ENCODE peak calls at places on chromosome 16, in ten cellular contexts. One of them, this sample, is unnamed.

GRCh38 chr16:46857261-46857962 is 26.4 kb upstream of the C16orf87 start:
- DNase-seq in psoas muscle: no peak
- DNase-seq in ascending aorta: no peak
- DNase-seq in K562: peak; percentile 31
- DNase-seq in breast epithelium: no peak
- DNase-seq in brain microvascular endothelial cell: peak; percentile 48
- DNase-seq in heart right ventricle: no peak
- DNase-seq in uterus: no peak
- DNase-seq in testis: peak; percentile 23
- DNase-seq in PC-3: peak; percentile 44
- DNase-seq in this sample: no peak

GRCh38 chr16:89759742-89760366 is 38.5 kb downstream of the ZNF276 start:
- DNase-seq in psoas muscle: no peak
- DNase-seq in ascending aorta: no peak
- DNase-seq in K562: no peak
- DNase-seq in breast epithelium: no peak
- DNase-seq in brain microvascular endothelial cell: no peak
- DNase-seq in heart right ventricle: no peak
- DNase-seq in uterus: no peak
- DNase-seq in testis: no peak
- DNase-seq in PC-3: no peak
- DNase-seq in this sample: no peak

GRCh38 chr16:89811321-89811720 is 5.1 kb downstream of the FANCA start:
- DNase-seq in psoas muscle: no peak
- DNase-seq in ascending aorta: no peak
- DNase-seq in K562: no peak
- DNase-seq in breast epithelium: no peak
- DNase-seq in brain microvascular endothelial cell: no peak
- DNase-seq in heart right ventricle: no peak
- DNase-seq in uterus: no peak
- DNase-seq in testis: no peak
- DNase-seq in PC-3: no peak
- DNase-seq in this sample: no peak

GRCh38 chr16:19810817-19811731 is 73.6 kb downstream of the GPRC5B start:
- DNase-seq in psoas muscle: no peak
- DNase-seq in ascending aorta: no peak
- DNase-seq in K562: no peak
- DNase-seq in breast epithelium: no peak
- DNase-seq in brain microvascular endothelial cell: peak; percentile 94
- DNase-seq in heart right ventricle: no peak
- DNase-seq in uterus: no peak
- DNase-seq in testis: no peak
- DNase-seq in PC-3: peak; percentile 82
- DNase-seq in this sample: no peak

GRCh38 chr16:12203780-12204351 is 227.3 kb downstream of the SNX29 start:
- DNase-seq in psoas muscle: no peak
- DNase-seq in ascending aorta: no peak
- DNase-seq in K562: no peak
- DNase-seq in breast epithelium: no peak
- DNase-seq in brain microvascular endothelial cell: no peak
- DNase-seq in heart right ventricle: no peak
- DNase-seq in uterus: no peak
- DNase-seq in testis: peak; percentile 29
- DNase-seq in PC-3: no peak
- DNase-seq in this sample: no peak

GRCh38 chr16:70520612-70521297 is 2.6 kb downstream of the COG4 start:
- DNase-seq in psoas muscle: no peak
- DNase-seq in ascending aorta: no peak
- DNase-seq in K562: no peak
- DNase-seq in breast epithelium: no peak
- DNase-seq in brain microvascular endothelial cell: peak; percentile 52
- DNase-seq in heart right ventricle: no peak
- DNase-seq in uterus: no peak
- DNase-seq in testis: no peak
- DNase-seq in PC-3: peak; percentile 64
- DNase-seq in this sample: peak; percentile 50

GRCh38 chr16:84924339-84925091 is 86.8 kb downstream of the ZDHHC7 start:
- DNase-seq in psoas muscle: peak; percentile 60
- DNase-seq in ascending aorta: no peak
- DNase-seq in K562: peak; percentile 65
- DNase-seq in breast epithelium: no peak
- DNase-seq in brain microvascular endothelial cell: no peak
- DNase-seq in heart right ventricle: peak; percentile 74
- DNase-seq in uterus: peak; percentile 90
- DNase-seq in testis: peak; percentile 83
- DNase-seq in PC-3: no peak
- DNase-seq in this sample: no peak

GRCh38 chr16:77207029-77207428 is 7.8 kb downstream of the SYCE1L start:
- DNase-seq in psoas muscle: no peak
- DNase-seq in ascending aorta: no peak
- DNase-seq in K562: no peak
- DNase-seq in breast epithelium: no peak
- DNase-seq in brain microvascular endothelial cell: no peak
- DNase-seq in heart right ventricle: no peak
- DNase-seq in uterus: no peak
- DNase-seq in testis: no peak
- DNase-seq in PC-3: no peak
- DNase-seq in this sample: no peak

GRCh38 chr16:17367034-17367433 is 103.7 kb downstream of the XYLT1 start:
- DNase-seq in psoas muscle: no peak
- DNase-seq in ascending aorta: no peak
- DNase-seq in K562: no peak
- DNase-seq in breast epithelium: no peak
- DNase-seq in brain microvascular endothelial cell: no peak
- DNase-seq in heart right ventricle: no peak
- DNase-seq in uterus: no peak
- DNase-seq in testis: no peak
- DNase-seq in PC-3: no peak
- DNase-seq in this sample: no peak

GRCh38 chr16:50246299-50247122 is 19.8 kb upstream of the ADCY7 start:
- DNase-seq in psoas muscle: no peak
- DNase-seq in ascending aorta: no peak
- DNase-seq in K562: no peak
- DNase-seq in breast epithelium: no peak
- DNase-seq in brain microvascular endothelial cell: no peak
- DNase-seq in heart right ventricle: no peak
- DNase-seq in uterus: no peak
- DNase-seq in testis: no peak
- DNase-seq in PC-3: no peak
- DNase-seq in this sample: no peak

GRCh38 chr16:55323637-55324490 is at the start of gene IRX6:
- DNase-seq in psoas muscle: peak; percentile 78
- DNase-seq in ascending aorta: no peak
- DNase-seq in K562: peak; percentile 45
- DNase-seq in breast epithelium: no peak
- DNase-seq in brain microvascular endothelial cell: no peak
- DNase-seq in heart right ventricle: peak; percentile 71
- DNase-seq in uterus: no peak
- DNase-seq in testis: peak; percentile 89
- DNase-seq in PC-3: no peak
- DNase-seq in this sample: no peak

GRCh38 chr16:55326261-55326802 is 2.3 kb downstream of the IRX6 start:
- DNase-seq in psoas muscle: no peak
- DNase-seq in ascending aorta: no peak
- DNase-seq in K562: no peak
- DNase-seq in breast epithelium: no peak
- DNase-seq in brain microvascular endothelial cell: no peak
- DNase-seq in heart right ventricle: no peak
- DNase-seq in uterus: no peak
- DNase-seq in testis: no peak
- DNase-seq in PC-3: no peak
- DNase-seq in this sample: no peak

GRCh38 chr16:55322327-55322726 is 1.7 kb upstream of the IRX6 start:
- DNase-seq in psoas muscle: no peak
- DNase-seq in ascending aorta: no peak
- DNase-seq in K562: no peak
- DNase-seq in breast epithelium: no peak
- DNase-seq in brain microvascular endothelial cell: no peak
- DNase-seq in heart right ventricle: no peak
- DNase-seq in uterus: no peak
- DNase-seq in testis: no peak
- DNase-seq in PC-3: no peak
- DNase-seq in this sample: no peak

GRCh38 chr16:55325458-55326109 is 1.6 kb downstream of the IRX6 start:
- DNase-seq in psoas muscle: no peak
- DNase-seq in ascending aorta: no peak
- DNase-seq in K562: no peak
- DNase-seq in breast epithelium: no peak
- DNase-seq in brain microvascular endothelial cell: no peak
- DNase-seq in heart right ventricle: no peak
- DNase-seq in uterus: no peak
- DNase-seq in testis: no peak
- DNase-seq in PC-3: no peak
- DNase-seq in this sample: no peak

DNA sequence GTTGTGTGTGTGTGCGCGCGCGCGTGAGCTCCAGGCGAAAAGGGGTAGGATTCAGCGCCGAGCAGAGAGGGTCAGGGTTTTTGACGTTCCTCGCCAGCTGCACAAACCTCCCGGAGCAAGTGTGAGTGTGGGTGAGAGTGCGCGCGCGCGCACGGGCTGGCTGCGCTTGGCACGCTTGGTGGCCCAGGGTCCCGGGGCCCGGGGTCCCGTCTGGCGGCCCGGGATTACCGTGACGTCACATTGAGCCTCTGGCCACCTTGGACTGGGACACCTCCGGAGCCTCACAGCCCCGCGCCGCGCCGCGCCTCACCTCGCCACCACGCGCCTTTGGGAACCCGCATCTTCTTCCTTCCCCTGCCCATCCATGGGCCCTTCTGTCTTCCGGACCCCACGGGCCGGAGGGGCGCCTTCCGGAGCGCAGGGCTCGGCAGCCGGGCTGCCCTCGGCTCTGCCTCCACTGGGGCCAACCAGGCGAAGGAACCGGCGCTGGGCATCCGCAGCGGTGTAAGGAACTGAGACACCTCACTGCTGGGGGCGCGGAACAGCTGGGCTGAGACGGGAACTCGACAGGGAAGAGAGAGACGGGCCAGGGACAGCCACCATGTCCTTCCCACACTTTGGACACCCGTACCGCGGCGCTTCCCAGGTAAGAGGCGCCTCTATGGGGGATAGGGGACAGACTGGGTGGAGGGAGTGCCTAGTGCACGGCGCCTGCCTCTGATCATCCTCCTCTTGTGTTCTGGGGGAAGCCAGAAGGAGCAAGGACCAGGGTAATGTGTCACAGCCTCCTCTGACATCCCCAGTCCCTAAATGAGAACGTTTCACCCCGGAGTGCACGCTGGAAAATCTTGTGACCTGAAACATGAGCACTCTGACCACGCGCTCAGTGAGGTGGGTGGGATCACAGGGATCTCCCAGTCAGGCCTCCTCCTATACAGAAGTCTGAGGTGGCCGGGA is 766 bp downstream of the IRX6 start:
- DNase-seq in psoas muscle: no peak
- DNase-seq in ascending aorta: no peak
- DNase-seq in K562: no peak
- DNase-seq in breast epithelium: no peak
- DNase-seq in brain microvascular endothelial cell: no peak
- DNase-seq in heart right ventricle: peak; percentile 56
- DNase-seq in uterus: no peak
- DNase-seq in testis: no peak
- DNase-seq in PC-3: no peak
- DNase-seq in this sample: no peak
- H3K4me3 ChIP-seq in psoas muscle: peak overlapping the region; percentile 61
- H3K4me3 ChIP-seq in ascending aorta: no peak overlapping the region
- H3K4me3 ChIP-seq in K562: no peak overlapping the region
- H3K4me3 ChIP-seq in breast epithelium: peak overlapping the region; percentile 46
- H3K4me3 ChIP-seq in brain microvascular endothelial cell: no peak overlapping the region
- H3K4me3 ChIP-seq in heart right ventricle: peak overlapping the region; percentile 49
- H3K4me3 ChIP-seq in uterus: no peak overlapping the region
- H3K4me3 ChIP-seq in testis: peak overlapping the region; percentile 14
- H3K4me3 ChIP-seq in PC-3: no peak overlapping the region
- H3K4me3 ChIP-seq in this sample: no peak overlapping the region

GRCh38 chr16:86034421-86034919 is 135.5 kb downstream of the IRF8 start:
- DNase-seq in psoas muscle: no peak
- DNase-seq in ascending aorta: no peak
- DNase-seq in K562: no peak
- DNase-seq in breast epithelium: no peak
- DNase-seq in brain microvascular endothelial cell: no peak
- DNase-seq in heart right ventricle: no peak
- DNase-seq in uterus: no peak
- DNase-seq in testis: no peak
- DNase-seq in PC-3: no peak
- DNase-seq in this sample: no peak
- H3K27me3 ChIP-seq in psoas muscle: peaks cover 14% of the 10 kb centered on the region
- H3K27me3 ChIP-seq in ascending aorta: no peaks in the 10 kb centered on the region
- H3K27me3 ChIP-seq in K562: peaks cover 22% of the 10 kb centered on the region
- H3K27me3 ChIP-seq in breast epithelium: no peaks in the 10 kb centered on the region
- H3K27me3 ChIP-seq in brain microvascular endothelial cell: peaks cover 12% of the 10 kb centered on the region
- H3K27me3 ChIP-seq in heart right ventricle: peaks cover 68% of the 10 kb centered on the region
- H3K27me3 ChIP-seq in uterus: peaks cover 4% of the 10 kb centered on the region
- H3K27me3 ChIP-seq in testis: no peaks in the 10 kb centered on the region
- H3K27me3 ChIP-seq in PC-3: peaks cover 35% of the 10 kb centered on the region
- H3K27me3 ChIP-seq in this sample: peaks cover 2% of the 10 kb centered on the region

DNA sequence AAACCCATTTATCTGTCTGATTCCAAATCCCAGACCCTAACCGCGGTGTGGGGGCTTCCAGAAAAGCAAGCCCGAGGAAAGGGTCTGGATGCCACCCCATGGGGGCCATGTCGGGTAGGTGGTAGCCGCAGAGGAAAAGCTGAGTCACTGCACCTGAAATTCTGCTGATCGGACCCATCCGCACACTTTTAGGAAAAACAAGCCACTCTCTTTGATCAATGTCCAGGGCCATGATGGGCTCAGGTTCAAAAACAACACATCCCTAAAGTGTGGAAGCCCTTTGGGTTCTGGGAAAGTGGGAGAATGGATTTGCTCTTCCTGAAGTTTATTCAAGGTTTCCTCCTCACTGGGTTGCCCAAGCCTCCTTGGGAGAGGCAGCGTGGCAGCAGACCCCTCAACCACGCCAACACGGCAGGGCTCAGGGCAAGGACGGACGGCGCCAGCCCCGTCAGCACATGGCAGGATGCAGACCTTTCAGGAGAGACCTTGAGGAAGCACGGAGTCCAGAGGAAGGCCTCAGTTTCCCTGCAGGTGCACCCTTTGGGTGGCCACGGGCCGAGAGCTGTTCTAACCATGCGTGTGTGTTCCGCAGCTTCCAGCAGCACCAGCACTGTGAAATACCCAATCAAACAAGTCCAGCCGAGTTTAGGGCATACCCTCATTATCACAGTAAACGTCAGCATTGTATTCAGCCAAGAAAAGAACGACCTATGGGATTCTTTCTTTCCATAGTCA is 367.0 kb downstream of the FOXL1 start:
- DNase-seq in psoas muscle: no peak
- DNase-seq in ascending aorta: no peak
- DNase-seq in K562: no peak
- DNase-seq in breast epithelium: no peak
- DNase-seq in brain microvascular endothelial cell: no peak
- DNase-seq in heart right ventricle: no peak
- DNase-seq in uterus: no peak
- DNase-seq in testis: no peak
- DNase-seq in PC-3: no peak
- DNase-seq in this sample: no peak
- TF ChIP-seq CTCF in psoas muscle: no peak
- TF ChIP-seq CTCF in ascending aorta: no peak
- TF ChIP-seq CTCF in K562: no peak
- TF ChIP-seq CTCF in breast epithelium: no peak
- TF ChIP-seq CTCF in brain microvascular endothelial cell: no peak
- TF ChIP-seq CTCF in heart right ventricle: no peak
- TF ChIP-seq CTCF in uterus: no peak
- TF ChIP-seq CTCF in testis: no peak
- TF ChIP-seq CTCF in PC-3: no peak
- TF ChIP-seq CTCF in this sample: no peak

GRCh38 chr16:56871172-56871593 is 6.2 kb downstream of the SLC12A3 start:
- DNase-seq in psoas muscle: no peak
- DNase-seq in ascending aorta: no peak
- DNase-seq in K562: no peak
- DNase-seq in breast epithelium: no peak
- DNase-seq in brain microvascular endothelial cell: peak; percentile 42
- DNase-seq in heart right ventricle: no peak
- DNase-seq in uterus: no peak
- DNase-seq in testis: no peak
- DNase-seq in PC-3: peak; percentile 12
- DNase-seq in this sample: peak; percentile 72
- H3K4me3 ChIP-seq in psoas muscle: no peak overlapping the region
- H3K4me3 ChIP-seq in ascending aorta: no peak overlapping the region
- H3K4me3 ChIP-seq in K562: no peak overlapping the region
- H3K4me3 ChIP-seq in breast epithelium: no peak overlapping the region
- H3K4me3 ChIP-seq in brain microvascular endothelial cell: no peak overlapping the region
- H3K4me3 ChIP-seq in heart right ventricle: no peak overlapping the region
- H3K4me3 ChIP-seq in uterus: no peak overlapping the region
- H3K4me3 ChIP-seq in testis: no peak overlapping the region
- H3K4me3 ChIP-seq in PC-3: no peak overlapping the region
- H3K4me3 ChIP-seq in this sample: no peak overlapping the region

This sample was measured in GM06990.